ENCODE peak calls at places on chromosomes 1 and 21, in eight cellular contexts. R is tibial artery; Q is left ventricle myocardium inferior; A is transverse colon; O is upper lobe of right lung; J is CD4-positive, CD25-positive, alpha-beta regulatory T cell; N is uterus; S is mammary epithelial cell. W is an unnamed sample. For H3K4me1 and H3K36me3, the result is how much of the 10 kb centered on the place peaks cover.

GRCh38 chr1:111110197-111110899 is 29.5 kb downstream of the DRAM2 start:
- DNase-seq in R (no peak), Q (no peak), A (no peak), O (no peak), J (no peak), N (no peak), S (no peak), W (no peak)

GRCh38 chr1:33234588-33234990 is 21.7 kb upstream of the ZNF362 start:
- DNase-seq in R (no peak), Q (no peak), A (no peak), O (no peak), J (no peak), N (no peak), S (no peak), W (no peak)

GRCh38 chr1:15919316-15919715 is 56.6 kb downstream of the ZBTB17 start:
- DNase-seq in R (no peak), Q (no peak), A (no peak), O (no peak), J (peak), N (no peak), S (peak), W (no peak)

GRCh38 chr1:168637350-168637991 is 61.1 kb downstream of the XCL1 start:
- DNase-seq in R (no peak), Q (no peak), A (no peak), O (no peak), J (peak), N (no peak), S (peak), W (no peak)

GRCh38 chr1:12003762-12004161 is 15.5 kb upstream of the MIIP start:
- DNase-seq in R (no peak), Q (no peak), A (no peak), O (no peak), J (no peak), N (no peak), S (no peak), W (no peak)

GRCh38 chr1:12620142-12620865 is 2.3 kb upstream of the DHRS3 start:
- DNase-seq in R (no peak), Q (no peak), A (no peak), O (no peak), J (no peak), N (no peak), S (no peak), W (no peak)

GRCh38 chr1:36223373-36223995 is 759 bp upstream of the THRAP3 start:
- DNase-seq in R (no peak), Q (no peak), A (peak), O (no peak), J (no peak), N (no peak), S (peak), W (no peak)

GRCh38 chr1:55848906-55849305 is 633.7 kb upstream of the USP24 start:
- DNase-seq in R (no peak), Q (no peak), A (no peak), O (no peak), J (no peak), N (no peak), S (peak), W (no peak)

GRCh38 chr1:183198463-183198862 is 12.4 kb downstream of the LAMC2 start:
- DNase-seq in R (no peak), Q (no peak), A (no peak), O (no peak), J (no peak), N (peak), S (peak), W (no peak)

GRCh38 chr1:10631121-10631810 is 156.5 kb downstream of the PEX14 start:
- DNase-seq in R (no peak), Q (peak), A (no peak), O (peak), J (no peak), N (peak), S (no peak), W (no peak)

GRCh38 chr1:21868482-21868881 is 56.4 kb downstream of the LDLRAD2 start:
- DNase-seq in R (no peak), Q (no peak), A (no peak), O (no peak), J (no peak), N (no peak), S (no peak), W (no peak)

GRCh38 chr1:159071970-159072582 is 4.5 kb downstream of the AIM2 start:
- DNase-seq in R (no peak), Q (no peak), A (no peak), O (no peak), J (peak), N (no peak), S (peak), W (peak)

GRCh38 chr21:42692688-42693087 is 39.3 kb downstream of the PDE9A start:
- DNase-seq in R (no peak), Q (no peak), A (no peak), O (peak), J (no peak), N (no peak), S (no peak), W (no peak)

GRCh38 chr1:36166938-36167910 is 11.3 kb downstream of the MAP7D1 start:
- DNase-seq in R (no peak), Q (no peak), A (no peak), O (no peak), J (no peak), N (no peak), S (peak), W (no peak)

GRCh38 chr21:45303751-45304150 is 16.1 kb upstream of the POFUT2 start:
- DNase-seq in R (no peak), Q (peak), A (no peak), O (no peak), J (no peak), N (peak), S (no peak), W (peak)

GRCh38 chr1:2591581-2592261 is 5.1 kb downstream of the PRXL2B start:
- DNase-seq in R (peak), Q (no peak), A (no peak), O (peak), J (no peak), N (no peak), S (no peak), W (peak)

GRCh38 chr1:226526801-226527595 is 21.6 kb upstream of the STUM start:
- DNase-seq in R (no peak), Q (peak), A (peak), O (no peak), J (no peak), N (peak), S (no peak), W (peak)

GRCh38 chr1:2556277-2557145 is at the start of gene TNFRSF14:
- DNase-seq in R (peak), Q (no peak), A (peak), O (peak), J (peak), N (peak), S (peak), W (no peak)

GRCh38 chr1:246930830-246931548 is 759 bp downstream of the AHCTF1 start:
- DNase-seq in R (peak), Q (peak), A (peak), O (peak), J (peak), N (peak), S (peak), W (peak)

GRCh38 chr1:153578936-153579335 is 13.3 kb upstream of the S100A2 start:
- DNase-seq in R (no peak), Q (no peak), A (no peak), O (no peak), J (no peak), N (no peak), S (no peak), W (peak)

GRCh38 chr1:247212012-247212411 is 40.2 kb upstream of the ZNF124 start:
- DNase-seq in R (no peak), Q (no peak), A (peak), O (no peak), J (no peak), N (no peak), S (peak), W (no peak)

GRCh38 chr21:38668501-38668900 is 137.2 kb upstream of the ETS2 start:
- DNase-seq in R (no peak), Q (no peak), A (peak), O (no peak), J (no peak), N (no peak), S (no peak), W (no peak)

GRCh38 chr1:203990118-203990517 is 82.8 kb upstream of the SOX13 start:
- DNase-seq in R (no peak), Q (no peak), A (no peak), O (no peak), J (no peak), N (no peak), S (no peak), W (no peak)

GRCh38 chr1:59477286-59477685 is 180.4 kb downstream of the FGGY start:
- DNase-seq in R (no peak), Q (no peak), A (no peak), O (no peak), J (no peak), N (no peak), S (peak), W (no peak)

GRCh38 chr21:44802396-44803153 is 955 bp upstream of the UBE2G2 start:
- DNase-seq in R (no peak), Q (no peak), A (no peak), O (no peak), J (no peak), N (no peak), S (no peak), W (peak)

GRCh38 chr1:235079443-235079967 is 49.1 kb downstream of the TOMM20 start:
- DNase-seq in R (no peak), Q (no peak), A (peak), O (peak), J (no peak), N (no peak), S (peak), W (peak)
- H3K4me1 ChIP-seq in R (half or more), Q (half or more), A (half or more), O (half or more), J (under half), N (under half), S (under half), W (half or more)

GRCh38 chr1:84758968-84759491 is 68.8 kb upstream of the SSX2IP start:
- DNase-seq in R (peak), Q (no peak), A (no peak), O (peak), J (no peak), N (peak), S (no peak), W (no peak)

GRCh38 chr1:84762664-84763063 is 72.4 kb upstream of the SSX2IP start:
- DNase-seq in R (no peak), Q (no peak), A (no peak), O (no peak), J (no peak), N (no peak), S (no peak), W (no peak)

GRCh38 chr1:84768634-84769033 is 78.4 kb upstream of the SSX2IP start:
- DNase-seq in R (no peak), Q (no peak), A (no peak), O (no peak), J (no peak), N (no peak), S (no peak), W (no peak)

GRCh38 chr1:84759756-84760155 is 69.5 kb upstream of the SSX2IP start:
- DNase-seq in R (no peak), Q (no peak), A (no peak), O (no peak), J (no peak), N (peak), S (no peak), W (no peak)

GRCh38 chr1:84763912-84764675 is 73.8 kb upstream of the SSX2IP start:
- DNase-seq in R (no peak), Q (no peak), A (no peak), O (no peak), J (no peak), N (no peak), S (no peak), W (no peak)
- H3K4me3 ChIP-seq in R (no peak), Q (no peak), A (no peak), O (no peak), J (no peak), N (no peak), S (no peak), W (no peak)

GRCh38 chr1:229066591-229066990 is 204.3 kb upstream of the RAB4A start:
- DNase-seq in R (no peak), Q (no peak), A (no peak), O (no peak), J (no peak), N (no peak), S (no peak), W (no peak)
- H3K36me3 ChIP-seq in R (under half), Q (under half), A (under half), O (under half), J (under half), N (under half), S (under half), W (under half)

DNA sequence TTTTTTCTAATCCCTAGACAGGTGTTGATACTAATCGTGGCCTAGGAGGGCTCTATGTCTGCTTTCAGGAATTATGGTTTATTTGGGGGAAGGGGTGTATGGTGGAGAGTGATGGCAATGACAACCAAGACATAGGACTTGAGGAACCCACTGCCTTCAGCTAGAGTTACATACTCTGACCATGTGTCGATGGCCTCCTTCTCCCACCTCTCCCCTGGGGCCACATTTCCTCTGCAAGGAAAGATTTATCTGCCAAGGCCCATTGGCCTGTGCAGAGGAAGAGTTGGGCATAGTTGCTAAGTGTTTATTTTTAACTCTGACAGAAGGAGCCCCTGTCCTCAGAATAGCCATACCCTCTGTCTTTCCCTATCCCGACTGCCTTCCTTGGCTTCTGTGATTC is 9.4 kb downstream of the MAPKAPK2 start:
- DNase-seq in R (no peak), Q (no peak), A (no peak), O (no peak), J (no peak), N (no peak), S (no peak), W (no peak)
- H3K4me1 ChIP-seq in R (half or more), Q (half or more), A (half or more), O (half or more), J (under half), N (under half), S (under half), W (half or more)

GRCh38 chr1:90724926-90725325 is 7.8 kb upstream of the BARHL2 start:
- DNase-seq in R (no peak), Q (no peak), A (no peak), O (no peak), J (no peak), N (no peak), S (no peak), W (no peak)

GRCh38 chr1:90724361-90724760 is 7.3 kb upstream of the BARHL2 start:
- DNase-seq in R (no peak), Q (no peak), A (no peak), O (no peak), J (no peak), N (no peak), S (no peak), W (no peak)

GRCh38 chr1:90725341-90725960 is 8.3 kb upstream of the BARHL2 start:
- DNase-seq in R (no peak), Q (no peak), A (no peak), O (peak), J (no peak), N (no peak), S (no peak), W (no peak)

GRCh38 chr1:90726716-90727480 is 9.8 kb upstream of the BARHL2 start:
- DNase-seq in R (no peak), Q (no peak), A (no peak), O (no peak), J (no peak), N (no peak), S (no peak), W (no peak)

GRCh38 chr1:90725961-90726715 is 9.0 kb upstream of the BARHL2 start:
- DNase-seq in R (no peak), Q (no peak), A (no peak), O (no peak), J (no peak), N (no peak), S (peak), W (no peak)
- H3K4me3 ChIP-seq in R (no peak), Q (peak), A (peak), O (peak), J (peak), N (no peak), S (peak), W (no peak)